ENCODE peak calls at places on chromosome 5, in four cellular contexts. W, X, J and N are unnamed samples.
A peak's percentile ranks its signal among the peaks of the same experiment; 100 is the strongest.

GRCh38 chr5:84885479-84886258 is 501.0 kb upstream of the EDIL3 start:
- DNase-seq in X (peak; percentile 92), J (no peak), W (peak; percentile 96), N (peak; percentile 47)

GRCh38 chr5:119333421-119333851 is 22.4 kb upstream of the TNFAIP8 start:
- DNase-seq in X (no peak), J (no peak), W (no peak), N (no peak)

GRCh38 chr5:14696851-14697250 is 32.3 kb downstream of the OTULIN start:
- DNase-seq in X (no peak), W (no peak), J (no peak), N (no peak)

GRCh38 chr5:126752052-126752785 is 24.7 kb upstream of the LMNB1 start:
- DNase-seq in W (no peak), X (no peak), J (no peak), N (no peak)

GRCh38 chr5:54302267-54302687 is 8.1 kb downstream of the ARL15 start:
- DNase-seq in W (no peak), X (peak; percentile 53), J (no peak), N (peak; percentile 21)

GRCh38 chr5:146510528-146510927 is 5.5 kb downstream of the GPR151 start:
- DNase-seq in X (no peak), J (no peak), W (no peak), N (no peak)

GRCh38 chr5:7261049-7261448 is 134.9 kb upstream of the ADCY2 start:
- DNase-seq in X (peak; percentile 48), W (no peak), J (peak; percentile 68), N (peak; percentile 58)

GRCh38 chr5:57416246-57416996 is 66.2 kb downstream of the ACTBL2 start:
- DNase-seq in X (peak; percentile 64), J (peak; percentile 82), W (no peak), N (no peak)

GRCh38 chr5:143642791-143643190 is 169.2 kb upstream of the HMHB1 start:
- DNase-seq in W (no peak), X (no peak), J (no peak), N (no peak)

GRCh38 chr5:170537451-170538095 is 33.8 kb downstream of the KCNIP1 start:
- DNase-seq in J (no peak), X (no peak), W (no peak), N (no peak)

GRCh38 chr5:42090162-42090561 is 165.1 kb downstream of the FBXO4 start:
- DNase-seq in J (no peak), W (no peak), X (no peak), N (peak; percentile 1)

GRCh38 chr5:91225848-91226686 is 157.1 kb downstream of the ARRDC3 start:
- DNase-seq in W (no peak), J (no peak), X (no peak), N (peak; percentile 47)

GRCh38 chr5:82584631-82585030 is 306.5 kb upstream of the RPS23 start:
- DNase-seq in J (no peak), X (no peak), W (no peak), N (no peak)

GRCh38 chr5:52657231-52657645 is 130.5 kb upstream of the ITGA1 start:
- DNase-seq in J (peak; percentile 48), W (no peak), X (peak; percentile 66), N (peak; percentile 34)

GRCh38 chr5:21452429-21452828 is 1400.7 kb downstream of the CDH12 start:
- DNase-seq in X (no peak), W (no peak), J (no peak), N (no peak)

GRCh38 chr5:86968311-86968753 is 299.4 kb upstream of the RASA1 start:
- DNase-seq in W (peak; percentile 44), J (peak; percentile 51), X (peak; percentile 89), N (peak; percentile 61)

GRCh38 chr5:140632366-140633080 is 452 bp downstream of the CD14 start:
- DNase-seq in J (peak; percentile 51), X (peak; percentile 24), W (no peak), N (no peak)

GRCh38 chr5:91101777-91102379 is 281.2 kb downstream of the ARRDC3 start:
- DNase-seq in W (peak; percentile 71), J (peak; percentile 88), X (peak; percentile 83), N (peak; percentile 74)

GRCh38 chr5:105581988-105582690 is 2019.5 kb upstream of the NUDT12 start:
- DNase-seq in J (no peak), X (no peak), W (no peak), N (no peak)

GRCh38 chr5:100889896-100890295 is 13.2 kb downstream of the ST8SIA4 start:
- DNase-seq in J (no peak), W (no peak), X (no peak), N (no peak)

GRCh38 chr5:178467261-178468195 is 122.7 kb downstream of the COL23A1 start:
- DNase-seq in W (peak; percentile 90), X (no peak), J (no peak), N (no peak)

GRCh38 chr5:73311291-73312110 is 137.1 kb downstream of the FOXD1 start:
- DNase-seq in J (peak; percentile 88), W (peak; percentile 94), X (peak; percentile 94), N (peak; percentile 91)

GRCh38 chr5:140322751-140323731 is 20.1 kb upstream of the PFDN1 start:
- DNase-seq in J (peak; percentile 90), X (peak; percentile 94), W (peak; percentile 97), N (peak; percentile 98)

GRCh38 chr5:15425802-15426201 is 74.2 kb upstream of the FBXL7 start:
- DNase-seq in W (no peak), J (peak; percentile 20), X (peak; percentile 21), N (no peak)

GRCh38 chr5:116563909-116564308 is 10.7 kb downstream of the SEMA6A start:
- DNase-seq in W (no peak), X (no peak), J (no peak), N (no peak)

GRCh38 chr5:42858031-42858643 is 46.4 kb upstream of the SELENOP start:
- DNase-seq in X (peak; percentile 23), W (no peak), J (no peak), N (peak; percentile 43)

GRCh38 chr5:143871672-143872071 is 59.7 kb downstream of the HMHB1 start:
- DNase-seq in W (no peak), X (no peak), J (no peak), N (no peak)

GRCh38 chr5:171907731-171908343 is 98.6 kb downstream of the FBXW11 start:
- DNase-seq in J (peak; percentile 64), W (peak; percentile 32), X (peak; percentile 72), N (peak; percentile 54)

GRCh38 chr5:122906768-122907167 is 61.4 kb downstream of the SNX24 start:
- DNase-seq in X (peak; percentile 45), W (no peak), J (no peak), N (no peak)

GRCh38 chr5:179755022-179755421 is 22.4 kb downstream of the MAML1 start:
- DNase-seq in J (no peak), X (no peak), W (no peak), N (no peak)

GRCh38 chr5:73160239-73160671 is 12.7 kb upstream of the TMEM174 start:
- DNase-seq in W (no peak), X (peak; percentile 7), J (no peak), N (peak; percentile 20)

GRCh38 chr5:54637654-54638053 is 120.1 kb downstream of the SNX18 start:
- DNase-seq in J (no peak), X (peak; percentile 31), W (no peak), N (no peak)

GRCh38 chr5:177429248-177430045 is 3.0 kb downstream of the GRK6 start:
- DNase-seq in J (no peak), X (no peak), W (peak; percentile 11), N (no peak)

GRCh38 chr5:127634007-127634406 is 14.9 kb upstream of the CTXN3 start:
- DNase-seq in J (no peak), W (no peak), X (no peak), N (no peak)

GRCh38 chr5:43332401-43332800 is 19.2 kb upstream of the HMGCS1 start:
- DNase-seq in J (no peak), X (no peak), W (no peak), N (peak; percentile 27)

GRCh38 chr5:132057498-132058255 is 2.8 kb upstream of the IL3 start:
- DNase-seq in X (no peak), J (no peak), W (no peak), N (no peak)

GRCh38 chr5:127216906-127217675 is 73.5 kb upstream of the MEGF10 start:
- DNase-seq in J (no peak), W (no peak), X (no peak), N (peak; percentile 8)

GRCh38 chr5:72608297-72608696 is 101.1 kb upstream of the ZNF366 start:
- DNase-seq in W (no peak), X (peak; percentile 73), J (no peak), N (no peak)

GRCh38 chr5:10542151-10542550 is 21.7 kb upstream of the ANKRD33B start:
- DNase-seq in W (no peak), X (no peak), J (no peak), N (no peak)